ENCODE peak calls at places on chromosomes 4 and X, in seven cellular contexts. One of them, this sample, is unnamed.
A peak's percentile ranks its signal among the peaks of the same experiment; 100 is the strongest.

GRCh38 chr4:12446237-12446636 is 1017.5 kb upstream of the HS3ST1 start:
- DNase-seq in fibroblast of lung: no peak
- DNase-seq in cardiac muscle cell: peak; percentile 16
- DNase-seq in NCI-H1092: no peak
- DNase-seq in HL-60: no peak
- DNase-seq in MV-4-11: no peak
- DNase-seq in Right ventricle myocardium inferior: no peak
- DNase-seq in this sample: no peak

GRCh38 chr4:68359508-68359907 is 9.6 kb upstream of the YTHDC1 start:
- DNase-seq in fibroblast of lung: no peak
- DNase-seq in cardiac muscle cell: no peak
- DNase-seq in NCI-H1092: no peak
- DNase-seq in HL-60: no peak
- DNase-seq in MV-4-11: no peak
- DNase-seq in Right ventricle myocardium inferior: no peak
- DNase-seq in this sample: no peak

GRCh38 chr4:84379881-84380618 is 119.0 kb downstream of the NKX6-1 start:
- DNase-seq in fibroblast of lung: peak; percentile 6
- DNase-seq in cardiac muscle cell: peak; percentile 7
- DNase-seq in NCI-H1092: no peak
- DNase-seq in HL-60: no peak
- DNase-seq in MV-4-11: peak; percentile 37
- DNase-seq in Right ventricle myocardium inferior: no peak
- DNase-seq in this sample: no peak

GRCh38 chrX:42484233-42484632 is 293.7 kb downstream of the PPP1R2C start:
- DNase-seq in fibroblast of lung: no peak
- DNase-seq in cardiac muscle cell: no peak
- DNase-seq in NCI-H1092: no peak
- DNase-seq in HL-60: no peak
- DNase-seq in MV-4-11: no peak
- DNase-seq in Right ventricle myocardium inferior: no peak
- DNase-seq in this sample: no peak

GRCh38 chr4:138972956-138973819 is 42.4 kb upstream of the NOCT start:
- DNase-seq in fibroblast of lung: no peak
- DNase-seq in cardiac muscle cell: no peak
- DNase-seq in NCI-H1092: no peak
- DNase-seq in HL-60: no peak
- DNase-seq in MV-4-11: peak; percentile 15
- DNase-seq in Right ventricle myocardium inferior: no peak
- DNase-seq in this sample: peak; percentile 69

GRCh38 chr4:10589308-10589707 is 95.3 kb downstream of the CLNK start:
- DNase-seq in fibroblast of lung: no peak
- DNase-seq in cardiac muscle cell: no peak
- DNase-seq in NCI-H1092: no peak
- DNase-seq in HL-60: no peak
- DNase-seq in MV-4-11: no peak
- DNase-seq in Right ventricle myocardium inferior: no peak
- DNase-seq in this sample: no peak

GRCh38 chrX:10619311-10620015 is 922 bp downstream of the MID1 start:
- DNase-seq in fibroblast of lung: no peak
- DNase-seq in cardiac muscle cell: peak; percentile 53
- DNase-seq in NCI-H1092: no peak
- DNase-seq in HL-60: no peak
- DNase-seq in MV-4-11: no peak
- DNase-seq in Right ventricle myocardium inferior: no peak
- DNase-seq in this sample: no peak

GRCh38 chr4:107283587-107284559 is 247.8 kb upstream of the DKK2 start:
- DNase-seq in fibroblast of lung: peak; percentile 72
- DNase-seq in cardiac muscle cell: peak; percentile 69
- DNase-seq in NCI-H1092: no peak
- DNase-seq in HL-60: no peak
- DNase-seq in MV-4-11: no peak
- DNase-seq in Right ventricle myocardium inferior: no peak
- DNase-seq in this sample: no peak

GRCh38 chr4:185282968-185283367 is 73.6 kb downstream of the SNX25 start:
- DNase-seq in fibroblast of lung: peak; percentile 25
- DNase-seq in cardiac muscle cell: no peak
- DNase-seq in NCI-H1092: no peak
- DNase-seq in HL-60: no peak
- DNase-seq in MV-4-11: no peak
- DNase-seq in Right ventricle myocardium inferior: no peak
- DNase-seq in this sample: no peak

GRCh38 chr4:176443117-176443516 is 123.4 kb downstream of the SPCS3 start:
- DNase-seq in fibroblast of lung: peak; percentile 96
- DNase-seq in cardiac muscle cell: peak; percentile 81
- DNase-seq in NCI-H1092: no peak
- DNase-seq in HL-60: no peak
- DNase-seq in MV-4-11: no peak
- DNase-seq in Right ventricle myocardium inferior: no peak
- DNase-seq in this sample: no peak

GRCh38 chr4:21790437-21791029 is 158.0 kb downstream of the KCNIP4 start:
- DNase-seq in fibroblast of lung: peak; percentile 77
- DNase-seq in cardiac muscle cell: peak; percentile 71
- DNase-seq in NCI-H1092: no peak
- DNase-seq in HL-60: no peak
- DNase-seq in MV-4-11: peak; percentile 23
- DNase-seq in Right ventricle myocardium inferior: no peak
- DNase-seq in this sample: no peak

GRCh38 chrX:103584606-103585005 is 709 bp upstream of the TCEAL4 start:
- DNase-seq in fibroblast of lung: peak; percentile 15
- DNase-seq in cardiac muscle cell: peak; percentile 60
- DNase-seq in NCI-H1092: no peak
- DNase-seq in HL-60: no peak
- DNase-seq in MV-4-11: no peak
- DNase-seq in Right ventricle myocardium inferior: no peak
- DNase-seq in this sample: no peak

GRCh38 chr4:145066063-145066501 is 31.9 kb downstream of the ANAPC10 start:
- DNase-seq in fibroblast of lung: no peak
- DNase-seq in cardiac muscle cell: no peak
- DNase-seq in NCI-H1092: no peak
- DNase-seq in HL-60: no peak
- DNase-seq in MV-4-11: no peak
- DNase-seq in Right ventricle myocardium inferior: no peak
- DNase-seq in this sample: no peak

GRCh38 chrX:19344661-19345060 is 934 bp downstream of the PDHA1 start:
- DNase-seq in fibroblast of lung: no peak
- DNase-seq in cardiac muscle cell: no peak
- DNase-seq in NCI-H1092: no peak
- DNase-seq in HL-60: no peak
- DNase-seq in MV-4-11: no peak
- DNase-seq in Right ventricle myocardium inferior: no peak
- DNase-seq in this sample: no peak

GRCh38 chr4:55758081-55758480 is 61.5 kb upstream of the EXOC1L start:
- DNase-seq in fibroblast of lung: no peak
- DNase-seq in cardiac muscle cell: no peak
- DNase-seq in NCI-H1092: no peak
- DNase-seq in HL-60: no peak
- DNase-seq in MV-4-11: no peak
- DNase-seq in Right ventricle myocardium inferior: no peak
- DNase-seq in this sample: no peak

GRCh38 chr4:151921811-151922210 is 161.0 kb upstream of the GATB start:
- DNase-seq in fibroblast of lung: no peak
- DNase-seq in cardiac muscle cell: no peak
- DNase-seq in NCI-H1092: no peak
- DNase-seq in HL-60: no peak
- DNase-seq in MV-4-11: no peak
- DNase-seq in Right ventricle myocardium inferior: no peak
- DNase-seq in this sample: no peak

GRCh38 chrX:143240658-143241057 is 214.9 kb downstream of the SPANXN4 start:
- DNase-seq in fibroblast of lung: no peak
- DNase-seq in cardiac muscle cell: no peak
- DNase-seq in NCI-H1092: no peak
- DNase-seq in HL-60: no peak
- DNase-seq in MV-4-11: no peak
- DNase-seq in Right ventricle myocardium inferior: no peak
- DNase-seq in this sample: no peak

GRCh38 chr4:113982181-113982580 is 2.7 kb upstream of the ARSJ start:
- DNase-seq in fibroblast of lung: no peak
- DNase-seq in cardiac muscle cell: no peak
- DNase-seq in NCI-H1092: no peak
- DNase-seq in HL-60: no peak
- DNase-seq in MV-4-11: no peak
- DNase-seq in Right ventricle myocardium inferior: no peak
- DNase-seq in this sample: no peak

GRCh38 chr4:45442466-45442865 is 681.4 kb downstream of the GABRG1 start:
- DNase-seq in fibroblast of lung: peak; percentile 33
- DNase-seq in cardiac muscle cell: peak; percentile 33
- DNase-seq in NCI-H1092: no peak
- DNase-seq in HL-60: no peak
- DNase-seq in MV-4-11: no peak
- DNase-seq in Right ventricle myocardium inferior: no peak
- DNase-seq in this sample: no peak

GRCh38 chr4:121778991-121779628 is 14.1 kb upstream of the SMIM43 start:
- DNase-seq in fibroblast of lung: peak; percentile 87
- DNase-seq in cardiac muscle cell: peak; percentile 83
- DNase-seq in NCI-H1092: no peak
- DNase-seq in HL-60: no peak
- DNase-seq in MV-4-11: no peak
- DNase-seq in Right ventricle myocardium inferior: no peak
- DNase-seq in this sample: no peak

GRCh38 chrX:42119076-42119475 is 195.7 kb upstream of the CASK start:
- DNase-seq in fibroblast of lung: peak; percentile 48
- DNase-seq in cardiac muscle cell: peak; percentile 93
- DNase-seq in NCI-H1092: peak; percentile 0
- DNase-seq in HL-60: no peak
- DNase-seq in MV-4-11: no peak
- DNase-seq in Right ventricle myocardium inferior: no peak
- DNase-seq in this sample: peak; percentile 77

GRCh38 chr4:64617813-64618212 is 208.6 kb upstream of the TECRL start:
- DNase-seq in fibroblast of lung: no peak
- DNase-seq in cardiac muscle cell: no peak
- DNase-seq in NCI-H1092: no peak
- DNase-seq in HL-60: no peak
- DNase-seq in MV-4-11: no peak
- DNase-seq in Right ventricle myocardium inferior: no peak
- DNase-seq in this sample: peak; percentile 8

GRCh38 chr4:134421734-134422133 is 220.1 kb upstream of the PABPC4L start:
- DNase-seq in fibroblast of lung: no peak
- DNase-seq in cardiac muscle cell: no peak
- DNase-seq in NCI-H1092: no peak
- DNase-seq in HL-60: no peak
- DNase-seq in MV-4-11: no peak
- DNase-seq in Right ventricle myocardium inferior: no peak
- DNase-seq in this sample: no peak

GRCh38 chr4:91909963-91910362 is 393.8 kb upstream of the GRID2 start:
- DNase-seq in fibroblast of lung: peak; percentile 0
- DNase-seq in cardiac muscle cell: peak; percentile 7
- DNase-seq in NCI-H1092: no peak
- DNase-seq in HL-60: no peak
- DNase-seq in MV-4-11: no peak
- DNase-seq in Right ventricle myocardium inferior: no peak
- DNase-seq in this sample: no peak

GRCh38 chr4:76174216-76174615 is 26.0 kb upstream of the NUP54 start:
- DNase-seq in fibroblast of lung: no peak
- DNase-seq in cardiac muscle cell: no peak
- DNase-seq in NCI-H1092: no peak
- DNase-seq in HL-60: no peak
- DNase-seq in MV-4-11: no peak
- DNase-seq in Right ventricle myocardium inferior: no peak
- DNase-seq in this sample: no peak

GRCh38 chr4:77538574-77539157 is 67.0 kb upstream of the CXCL13 start:
- DNase-seq in fibroblast of lung: peak; percentile 80
- DNase-seq in cardiac muscle cell: peak; percentile 75
- DNase-seq in NCI-H1092: no peak
- DNase-seq in HL-60: no peak
- DNase-seq in MV-4-11: no peak
- DNase-seq in Right ventricle myocardium inferior: no peak
- DNase-seq in this sample: peak; percentile 68

GRCh38 chr4:140935259-140935658 is 179.1 kb upstream of the TBC1D9 start:
- DNase-seq in fibroblast of lung: peak; percentile 43
- DNase-seq in cardiac muscle cell: no peak
- DNase-seq in NCI-H1092: no peak
- DNase-seq in HL-60: no peak
- DNase-seq in MV-4-11: no peak
- DNase-seq in Right ventricle myocardium inferior: no peak
- DNase-seq in this sample: peak; percentile 48

GRCh38 chr4:41709844-41710481 is 38.6 kb downstream of the PHOX2B start:
- DNase-seq in fibroblast of lung: peak; percentile 98
- DNase-seq in cardiac muscle cell: peak; percentile 9
- DNase-seq in NCI-H1092: no peak
- DNase-seq in HL-60: no peak
- DNase-seq in MV-4-11: no peak
- DNase-seq in Right ventricle myocardium inferior: no peak
- DNase-seq in this sample: peak; percentile 10

GRCh38 chr4:27387706-27388105 is 527.1 kb downstream of the STIM2 start:
- DNase-seq in fibroblast of lung: no peak
- DNase-seq in cardiac muscle cell: no peak
- DNase-seq in NCI-H1092: no peak
- DNase-seq in HL-60: no peak
- DNase-seq in MV-4-11: no peak
- DNase-seq in Right ventricle myocardium inferior: no peak
- DNase-seq in this sample: no peak

GRCh38 chr4:132646186-132646585 is 502.9 kb upstream of the PCDH10 start:
- DNase-seq in fibroblast of lung: no peak
- DNase-seq in cardiac muscle cell: no peak
- DNase-seq in NCI-H1092: no peak
- DNase-seq in HL-60: no peak
- DNase-seq in MV-4-11: no peak
- DNase-seq in Right ventricle myocardium inferior: no peak
- DNase-seq in this sample: no peak

This sample was measured in DMS 273 treated with DMSO at 0.1 percent for 48 hours.